ENCODE peak calls at places on chromosome 1, in seven cellular contexts. T is renal cortical epithelial cell; R is RCC 7860; H is activated T-cell treated with anti-CD3 and anti-CD28 coated beads, Interleukin-2, amount 50 U/mL, for 4 hours; A is nucleus accumbens; U is AG08396; O is iris pigment epithelial cell. G is an unnamed sample.

GRCh38 chr1:204350857-204351573 is 8.7 kb downstream of the PLEKHA6 start:
- DNase-seq in A (peak; percentile 82), R (no peak), O (peak; percentile 82), T (no peak), U (peak; percentile 91), H (no peak), G (peak; percentile 81)

GRCh38 chr1:210251680-210252490 is 19.3 kb downstream of the SERTAD4 start:
- DNase-seq in O (no peak), U (peak; percentile 55), A (no peak), H (no peak), R (no peak), T (no peak), G (no peak)

GRCh38 chr1:22861764-22862440 is 110.8 kb downstream of the LACTBL1 start:
- DNase-seq in T (peak; percentile 95), R (peak; percentile 4), O (peak; percentile 92), A (no peak), H (no peak), U (peak; percentile 83), G (no peak)

GRCh38 chr1:58858344-58858673 is 74.5 kb upstream of the JUN start:
- DNase-seq in T (peak; percentile 87), H (peak; percentile 10), O (peak; percentile 45), A (no peak), R (no peak), U (no peak), G (no peak)

GRCh38 chr1:241611063-241611462 is 29.1 kb downstream of the CHML start:
- DNase-seq in U (peak; percentile 16), H (no peak), T (peak; percentile 83), R (peak; percentile 73), O (peak; percentile 76), A (no peak), G (peak; percentile 56)

GRCh38 chr1:18537386-18538306 is 56.9 kb downstream of the KLHDC7A start:
- DNase-seq in U (no peak), O (no peak), T (no peak), H (no peak), R (no peak), A (no peak), G (no peak)

GRCh38 chr1:19074361-19074901 is 118.0 kb upstream of the IFFO2 start:
- DNase-seq in H (peak; percentile 30), R (no peak), U (no peak), O (no peak), A (no peak), T (no peak), G (no peak)

GRCh38 chr1:82388679-82389078 is 587.9 kb downstream of the ADGRL2 start:
- DNase-seq in O (peak; percentile 66), R (peak; percentile 21), T (peak; percentile 86), U (no peak), H (no peak), A (no peak), G (no peak)

GRCh38 chr1:62905309-62905708 is 121.4 kb downstream of the ATG4C start:
- DNase-seq in H (no peak), R (no peak), A (no peak), U (no peak), T (peak; percentile 63), O (no peak), G (no peak)

GRCh38 chr1:7315316-7315715 is 455.8 kb upstream of the VAMP3 start:
- DNase-seq in T (no peak), O (peak; percentile 22), R (no peak), U (no peak), A (no peak), H (no peak), G (no peak)

GRCh38 chr1:158116768-158117167 is 63.9 kb upstream of the CD1D start:
- DNase-seq in T (no peak), U (no peak), A (no peak), O (no peak), R (no peak), H (no peak), G (no peak)

GRCh38 chr1:154352581-154353459 is 27.5 kb downstream of the ATP8B2 start:
- DNase-seq in O (peak; percentile 31), H (peak; percentile 44), U (peak; percentile 69), T (peak; percentile 47), A (no peak), R (no peak), G (peak; percentile 21)

G was measured in putamen.